ENCODE peak calls at places on chromosome 12, in ten cellular contexts. P, O, K, F, G, Z, H, N, W and T are unnamed samples. For H3K4me1, the result is how much of the 10 kb centered on the place peaks cover.

GRCh38 chr12:64124511-64125197 is 97.4 kb downstream of the KICS2 start:
- DNase-seq in P (peak), O (no peak), K (no peak), F (no peak), G (peak), Z (no peak), H (peak), N (no peak), W (peak), T (no peak)

GRCh38 chr12:94879542-94879941 is 124.0 kb downstream of the NDUFA12 start:
- DNase-seq in P (peak), O (no peak), K (no peak), F (no peak), G (peak), Z (peak), H (no peak), N (no peak), W (peak), T (no peak)

GRCh38 chr12:10968765-10969456 is 17.8 kb downstream of the TAS2R50 start:
- DNase-seq in P (peak), O (no peak), K (peak), F (no peak), G (peak), Z (no peak), H (peak), N (no peak), W (peak), T (no peak)

GRCh38 chr12:29216797-29217583 is 67.9 kb downstream of the FAR2 start:
- DNase-seq in P (no peak), O (no peak), K (no peak), F (no peak), G (peak), Z (no peak), H (peak), N (no peak), W (peak), T (no peak)

GRCh38 chr12:108307006-108307405 is 32.1 kb downstream of the CMKLR1 start:
- DNase-seq in P (peak), O (no peak), K (no peak), F (no peak), G (peak), Z (no peak), H (peak), N (no peak), W (peak), T (no peak)

GRCh38 chr12:25469861-25470260 is 83.2 kb downstream of the LMNTD1 start:
- DNase-seq in P (peak), O (no peak), K (no peak), F (no peak), G (peak), Z (no peak), H (no peak), N (no peak), W (no peak), T (no peak)

GRCh38 chr12:14958361-14959125 is 2.9 kb downstream of the ARHGDIB start:
- DNase-seq in P (no peak), O (no peak), K (no peak), F (no peak), G (no peak), Z (no peak), H (no peak), N (peak), W (no peak), T (no peak)

GRCh38 chr12:44875954-44876553 is at the start of gene NELL2:
- DNase-seq in P (no peak), O (no peak), K (peak), F (peak), G (peak), Z (peak), H (peak), N (peak), W (peak), T (no peak)

GRCh38 chr12:94240171-94240570 is 91.8 kb downstream of the PLXNC1 start:
- DNase-seq in P (no peak), O (no peak), K (no peak), F (no peak), G (no peak), Z (no peak), H (no peak), N (no peak), W (no peak), T (no peak)

GRCh38 chr12:14955876-14956811 is 5.3 kb downstream of the ARHGDIB start:
- DNase-seq in P (no peak), O (no peak), K (no peak), F (no peak), G (no peak), Z (no peak), H (no peak), N (peak), W (no peak), T (no peak)

GRCh38 chr12:42382013-42382696 is 56.2 kb downstream of the PPHLN1 start:
- DNase-seq in P (peak), O (no peak), K (peak), F (no peak), G (peak), Z (no peak), H (peak), N (no peak), W (peak), T (no peak)

GRCh38 chr12:104467346-104467837 is 10.6 kb downstream of the CHST11 start:
- DNase-seq in P (no peak), O (no peak), K (no peak), F (no peak), G (no peak), Z (no peak), H (no peak), N (peak), W (no peak), T (no peak)

GRCh38 chr12:85920324-85920947 is 46.3 kb downstream of the NTS start:
- DNase-seq in P (peak), O (peak), K (peak), F (peak), G (peak), Z (peak), H (peak), N (peak), W (peak), T (no peak)

GRCh38 chr12:96112733-96113132 is 77.3 kb upstream of the LTA4H start:
- DNase-seq in P (no peak), O (no peak), K (no peak), F (no peak), G (no peak), Z (no peak), H (no peak), N (no peak), W (no peak), T (no peak)

GRCh38 chr12:131829795-131830334 is 1.7 kb downstream of the MMP17 start:
- DNase-seq in P (no peak), O (no peak), K (no peak), F (peak), G (no peak), Z (no peak), H (peak), N (no peak), W (peak), T (no peak)

GRCh38 chr12:131869871-131870418 is 24.5 kb upstream of the ULK1 start:
- DNase-seq in P (peak), O (no peak), K (peak), F (peak), G (peak), Z (no peak), H (peak), N (no peak), W (peak), T (no peak)

GRCh38 chr12:127802271-127802670 is 464.7 kb upstream of the TMEM132C start:
- DNase-seq in P (no peak), O (no peak), K (no peak), F (no peak), G (no peak), Z (no peak), H (no peak), N (no peak), W (no peak), T (no peak)

GRCh38 chr12:132456186-132456943 is 33.6 kb upstream of the FBRSL1 start:
- DNase-seq in P (no peak), O (no peak), K (no peak), F (no peak), G (no peak), Z (no peak), H (no peak), N (no peak), W (no peak), T (no peak)

GRCh38 chr12:52975204-52975603 is 26.3 kb downstream of the KRT18 start:
- DNase-seq in P (peak), O (no peak), K (no peak), F (no peak), G (peak), Z (no peak), H (peak), N (no peak), W (no peak), T (no peak)

GRCh38 chr12:64680235-64680634 is 69.9 kb downstream of the RASSF3 start:
- DNase-seq in P (no peak), O (no peak), K (peak), F (no peak), G (no peak), Z (no peak), H (no peak), N (no peak), W (no peak), T (no peak)

GRCh38 chr12:15278816-15279658 is 43.3 kb upstream of the PTPRO start:
- DNase-seq in P (peak), O (no peak), K (peak), F (peak), G (peak), Z (no peak), H (peak), N (peak), W (no peak), T (peak)

GRCh38 chr12:112163471-112164325 is 38.3 kb downstream of the TRAFD1 start:
- DNase-seq in P (no peak), O (no peak), K (no peak), F (no peak), G (no peak), Z (no peak), H (no peak), N (no peak), W (no peak), T (no peak)

GRCh38 chr12:110102255-110102654 is 21.9 kb upstream of the IFT81 start:
- DNase-seq in P (peak), O (peak), K (peak), F (peak), G (peak), Z (no peak), H (peak), N (peak), W (peak), T (peak)

GRCh38 chr12:99372257-99372933 is 275.2 kb upstream of the GARIN6 start:
- DNase-seq in P (no peak), O (no peak), K (no peak), F (no peak), G (no peak), Z (no peak), H (no peak), N (no peak), W (peak), T (no peak)

GRCh38 chr12:99370742-99371141 is 276.8 kb upstream of the GARIN6 start:
- DNase-seq in P (no peak), O (no peak), K (no peak), F (no peak), G (no peak), Z (no peak), H (no peak), N (peak), W (no peak), T (no peak)

GRCh38 chr12:99367181-99367580 is 280.4 kb upstream of the GARIN6 start:
- DNase-seq in P (no peak), O (no peak), K (no peak), F (no peak), G (no peak), Z (no peak), H (no peak), N (no peak), W (no peak), T (no peak)
- H3K9ac ChIP-seq in P (no peak), O (no peak), K (no peak), F (no peak), G (no peak), Z (no peak), H (no peak), N (no peak), W (no peak), T (no peak)

GRCh38 chr12:121812320-121812871 is 8.6 kb downstream of the SETD1B start:
- DNase-seq in P (peak), O (no peak), K (peak), F (peak), G (peak), Z (peak), H (peak), N (no peak), W (peak), T (no peak)

GRCh38 chr12:121809712-121810116 is 5.9 kb downstream of the SETD1B start:
- DNase-seq in P (no peak), O (no peak), K (no peak), F (no peak), G (no peak), Z (no peak), H (no peak), N (no peak), W (no peak), T (no peak)

GRCh38 chr12:121811434-121812319 is 7.9 kb downstream of the SETD1B start:
- DNase-seq in P (peak), O (no peak), K (peak), F (peak), G (peak), Z (peak), H (peak), N (peak), W (peak), T (no peak)

GRCh38 chr12:121810234-121810817 is 6.5 kb downstream of the SETD1B start:
- DNase-seq in P (no peak), O (no peak), K (no peak), F (no peak), G (no peak), Z (no peak), H (no peak), N (no peak), W (no peak), T (no peak)

DNA sequence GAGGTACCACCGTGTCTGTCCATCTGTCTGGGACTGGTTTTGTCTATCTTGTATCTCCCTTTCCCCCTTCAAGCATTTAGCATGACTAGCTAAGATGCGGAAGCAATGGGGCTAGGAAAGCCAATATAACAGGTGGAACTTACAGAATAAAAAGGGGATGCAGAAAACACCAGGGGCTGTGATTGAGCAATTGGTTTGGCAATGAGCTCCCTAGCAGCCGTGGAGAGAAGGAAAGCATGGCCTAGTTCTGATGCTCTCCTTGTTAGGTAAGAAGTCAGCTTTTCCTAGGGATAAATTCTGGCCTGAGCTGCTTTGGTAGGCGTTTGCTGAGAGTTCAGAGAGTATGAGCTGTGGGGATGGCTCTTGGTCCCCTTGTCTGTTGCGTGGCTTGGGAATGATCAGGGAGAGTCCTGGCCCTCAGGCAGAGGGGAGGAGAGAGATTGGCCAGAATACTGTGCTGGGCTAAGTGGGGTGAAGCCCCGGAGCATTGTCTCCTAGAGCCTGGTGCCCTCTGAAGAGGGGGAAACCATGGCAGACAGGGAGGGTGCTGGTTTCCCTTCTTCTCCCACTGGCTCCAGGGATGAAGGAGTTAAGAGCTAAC is 7.1 kb downstream of the SETD1B start:
- DNase-seq in P (no peak), O (no peak), K (no peak), F (no peak), G (peak), Z (no peak), H (peak), N (no peak), W (peak), T (no peak)
- H3K4me3 ChIP-seq in P (peak), O (no peak), K (peak), F (peak), G (no peak), Z (peak), H (peak), N (no peak), W (peak), T (peak)

DNA sequence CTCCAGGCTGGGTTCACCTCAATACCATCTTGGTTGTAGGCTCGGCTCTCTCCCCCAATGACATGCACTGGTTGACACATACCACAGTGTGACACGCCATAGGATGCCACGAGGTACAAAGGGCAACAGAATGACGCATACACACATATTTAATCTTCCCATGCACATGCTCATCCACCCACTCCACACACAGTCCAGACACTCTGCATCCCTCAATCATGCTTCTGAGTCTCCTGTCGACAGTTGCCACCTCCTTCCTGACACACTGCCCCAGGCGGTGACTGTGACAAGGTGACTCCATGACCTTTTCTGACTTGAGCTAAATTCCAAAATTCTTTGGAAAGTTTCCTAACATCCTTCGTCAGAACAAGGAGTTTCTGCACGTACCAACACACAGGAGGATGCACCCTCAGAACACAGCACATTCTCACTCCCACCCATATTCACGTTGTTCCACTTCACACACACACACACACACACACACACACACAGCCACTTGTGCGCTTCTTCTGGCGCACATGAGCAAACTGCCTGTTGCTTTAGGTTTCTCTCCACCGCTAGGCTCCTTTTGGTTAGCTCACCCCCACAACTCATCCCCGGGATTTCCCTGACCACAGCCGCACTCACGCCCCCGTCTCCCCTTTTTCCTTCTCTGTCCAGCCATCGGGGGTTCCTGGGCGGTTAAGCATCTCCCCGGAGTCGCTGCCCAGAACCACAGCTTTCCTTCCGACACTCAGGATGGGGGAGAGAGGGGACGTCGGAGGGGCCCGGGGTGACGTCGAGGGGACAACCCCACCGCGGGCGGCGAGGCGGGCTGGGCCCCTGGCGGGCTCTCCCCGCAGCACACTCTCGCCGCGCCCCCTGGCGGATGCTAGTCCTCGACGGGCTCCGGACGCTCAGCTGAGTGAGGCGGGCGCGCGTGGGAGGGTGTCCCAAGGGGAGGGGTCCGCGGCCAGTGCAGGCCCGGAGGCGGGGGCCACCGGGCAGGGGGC is 536 bp upstream of the WNT1 start:
- DNase-seq in P (peak), O (no peak), K (peak), F (peak), G (peak), Z (no peak), H (peak), N (peak), W (peak), T (no peak)
- H3K4me1 ChIP-seq in P (under half), O (under half), K (under half), F (under half), G (under half), Z (under half), H (under half), N (under half), W (under half), T (under half)

GRCh38 chr12:101891462-101891971 is 14.1 kb downstream of the DRAM1 start:
- DNase-seq in P (peak), O (no peak), K (peak), F (no peak), G (peak), Z (no peak), H (peak), N (peak), W (peak), T (no peak)
- H3K9ac ChIP-seq in P (peak), O (no peak), K (no peak), F (peak), G (peak), Z (no peak), H (peak), N (no peak), W (peak), T (no peak)

GRCh38 chr12:7749442-7749841 is 2.3 kb upstream of the CLEC4C start:
- DNase-seq in P (no peak), O (no peak), K (no peak), F (no peak), G (no peak), Z (no peak), H (no peak), N (no peak), W (no peak), T (no peak)

GRCh38 chr12:7751394-7751793 is 4.2 kb upstream of the CLEC4C start:
- DNase-seq in P (no peak), O (no peak), K (no peak), F (no peak), G (no peak), Z (no peak), H (no peak), N (no peak), W (no peak), T (no peak)

GRCh38 chr12:7748774-7749296 is 1.7 kb upstream of the CLEC4C start:
- DNase-seq in P (no peak), O (no peak), K (no peak), F (no peak), G (no peak), Z (no peak), H (no peak), N (no peak), W (no peak), T (no peak)

GRCh38 chr12:7750350-7750749 is 3.2 kb upstream of the CLEC4C start:
- DNase-seq in P (no peak), O (no peak), K (no peak), F (no peak), G (no peak), Z (no peak), H (peak), N (no peak), W (no peak), T (no peak)

GRCh38 chr12:7747196-7747595 is at the start of gene CLEC4C:
- DNase-seq in P (no peak), O (no peak), K (no peak), F (no peak), G (no peak), Z (no peak), H (no peak), N (no peak), W (no peak), T (no peak)
- H3K4me3 ChIP-seq in P (no peak), O (no peak), K (no peak), F (no peak), G (no peak), Z (no peak), H (no peak), N (no peak), W (no peak), T (no peak)